ENCODE peak calls at places on chromosomes 11 and 22, in five cellular contexts. W is GM10248; G is activated naive CD4-positive, alpha-beta T cell; L is IMR-90; E is hypothalamus. C is an unnamed sample.

GRCh38 chr22:37647928-37648327 is 8.5 kb downstream of the SH3BP1 start:
- DNase-seq in W (no peak), G (no peak), L (no peak), E (no peak), C (no peak)

GRCh38 chr22:50261615-50262459 is at the start of gene MAPK12:
- DNase-seq in W (peak), G (no peak), L (no peak), E (no peak), C (peak)

GRCh38 chr11:16804104-16804947 is 65.9 kb downstream of the C11orf58 start:
- DNase-seq in W (no peak), G (no peak), L (no peak), E (no peak), C (no peak)

GRCh38 chr11:134030853-134031252 is 38.0 kb upstream of the JAM3 start:
- DNase-seq in W (no peak), G (no peak), L (no peak), E (no peak), C (no peak)

GRCh38 chr11:61737131-61737530 is 15.3 kb upstream of the MYRF start:
- DNase-seq in W (no peak), G (no peak), L (no peak), E (no peak), C (no peak)

GRCh38 chr22:29187831-29188230 is 17.9 kb upstream of the EMID1 start:
- DNase-seq in W (no peak), G (no peak), L (no peak), E (no peak), C (no peak)

GRCh38 chr22:17858033-17858432 is 83.8 kb upstream of the BID start:
- DNase-seq in W (no peak), G (no peak), L (no peak), E (no peak), C (no peak)

GRCh38 chr22:47788461-47788860 is 1026.0 kb downstream of the TBC1D22A start:
- DNase-seq in W (no peak), G (no peak), L (no peak), E (no peak), C (no peak)

GRCh38 chr11:125168875-125169537 is 4.5 kb downstream of the PKNOX2 start:
- DNase-seq in W (no peak), G (no peak), L (peak), E (no peak), C (no peak)

GRCh38 chr22:18966748-18967147 is 30.7 kb upstream of the PRODH start:
- DNase-seq in W (no peak), G (no peak), L (no peak), E (no peak), C (no peak)

GRCh38 chr11:122678406-122678805 is 22.9 kb downstream of the UBASH3B start:
- DNase-seq in W (no peak), G (no peak), L (no peak), E (no peak), C (no peak)

C was measured in GM13976.